ENCODE peak calls at places on chromosomes 6 and 20, in five cellular contexts. R is naive thymus-derived CD8-positive, alpha-beta T cell; D is Ammon's horn; J is NAMALWA; S is stimulated activated CD4-positive, alpha-beta T cell treated with anti-CD3 and anti-CD28 coated beads, Interleukin-4, amount 100 ng/mL, for 24 hours. T is an unnamed sample.

GRCh38 chr6:122903266-122903915 is 92.6 kb upstream of the CLVS2 start:
- DNase-seq in D (no peak), J (no peak), S (no peak), R (no peak), T (no peak)

GRCh38 chr6:98634569-98634968 is 199.8 kb upstream of the POU3F2 start:
- DNase-seq in D (no peak), S (no peak), R (no peak), J (no peak), T (no peak)

GRCh38 chr6:16361861-16362260 is 123.5 kb downstream of the GMPR start:
- DNase-seq in R (no peak), J (no peak), S (no peak), D (no peak), T (no peak)

GRCh38 chr6:11007715-11008608 is 36.1 kb downstream of the ELOVL2 start:
- DNase-seq in R (no peak), S (no peak), D (no peak), J (no peak), T (no peak)

GRCh38 chr6:33075568-33076405 is at the start of gene HLA-DPB1:
- DNase-seq in S (peak; percentile 22), D (peak; percentile 81), R (peak; percentile 67), J (peak; percentile 96), T (no peak)

GRCh38 chr6:158759966-158760617 is 59.1 kb downstream of the EZR start:
- DNase-seq in R (no peak), J (no peak), D (no peak), S (no peak), T (no peak)

GRCh38 chr6:6747371-6747770 is 158.9 kb downstream of the LY86 start:
- DNase-seq in D (no peak), S (no peak), R (no peak), J (no peak), T (no peak)

GRCh38 chr6:106620931-106621672 is 8.2 kb downstream of the RTN4IP1 start:
- DNase-seq in J (no peak), S (no peak), D (no peak), R (no peak), T (no peak)

GRCh38 chr6:14046476-14047068 is 71.0 kb upstream of the CD83 start:
- DNase-seq in R (no peak), S (peak; percentile 50), J (peak; percentile 71), D (peak; percentile 53), T (peak; percentile 20)

GRCh38 chr20:2208897-2209296 is 86.9 kb upstream of the TGM3 start:
- DNase-seq in R (no peak), J (no peak), S (no peak), D (no peak), T (no peak)

GRCh38 chr20:53914091-53914860 is 156.1 kb downstream of the BCAS1 start:
- DNase-seq in J (no peak), S (no peak), D (peak; percentile 21), R (no peak), T (no peak)

GRCh38 chr6:137237413-137238170 is 18.4 kb upstream of the IFNGR1 start:
- DNase-seq in D (no peak), S (no peak), R (no peak), J (no peak), T (peak; percentile 58)

GRCh38 chr6:156383059-156383458 is 394.1 kb upstream of the ARID1B start:
- DNase-seq in D (no peak), J (no peak), S (no peak), R (no peak), T (no peak)

GRCh38 chr6:167094436-167094819 is 28.5 kb upstream of the CCR6 start:
- DNase-seq in R (no peak), J (peak; percentile 61), S (no peak), D (no peak), T (no peak)

GRCh38 chr6:148364056-148364844 is 21.6 kb downstream of the SASH1 start:
- DNase-seq in R (no peak), J (no peak), D (no peak), S (no peak), T (no peak)

GRCh38 chr20:45432294-45432693 is 16.4 kb downstream of the PIGT start:
- DNase-seq in J (peak; percentile 85), D (no peak), S (no peak), R (no peak), T (no peak)

GRCh38 chr20:881051-881820 is 34.9 kb downstream of the ANGPT4 start:
- DNase-seq in S (peak; percentile 9), J (no peak), D (no peak), R (no peak), T (no peak)

GRCh38 chr6:16683524-16684194 is 77.6 kb downstream of the ATXN1 start:
- DNase-seq in S (peak; percentile 27), J (no peak), R (no peak), D (no peak), T (peak; percentile 21)

GRCh38 chr20:49112596-49113274 is 66.6 kb downstream of the CSE1L start:
- DNase-seq in S (no peak), D (no peak), R (no peak), J (no peak), T (no peak)

GRCh38 chr6:111866857-111867256 is 6.4 kb downstream of the FYN start:
- DNase-seq in J (no peak), R (no peak), S (no peak), D (no peak), T (no peak)